ENCODE peak calls at places on chromosomes 13 and 19, in five cellular contexts. One of them, this sample, is unnamed.

GRCh38 chr13:66748712-66749111 is 481.4 kb downstream of the PCDH9 start:
- DNase-seq in H1: no peak
- DNase-seq in GM12878: no peak
- DNase-seq in HCT116: no peak
- DNase-seq in K562: no peak
- DNase-seq in this sample: no peak

GRCh38 chr13:33509642-33510229 is 224.2 kb upstream of the STARD13 start:
- DNase-seq in HCT116: no peak
- DNase-seq in K562: no peak
- DNase-seq in H1: no peak
- DNase-seq in GM12878: no peak
- DNase-seq in this sample: no peak

GRCh38 chr19:54203151-54203611 is 2.5 kb downstream of the RPS9 start:
- DNase-seq in GM12878: no peak
- DNase-seq in HCT116: no peak
- DNase-seq in K562: no peak
- DNase-seq in H1: no peak
- DNase-seq in this sample: no peak

GRCh38 chr19:27846944-27847343 is 1366.0 kb downstream of the UQCRFS1 start:
- DNase-seq in K562: no peak
- DNase-seq in H1: no peak
- DNase-seq in HCT116: no peak
- DNase-seq in GM12878: no peak
- DNase-seq in this sample: no peak

GRCh38 chr19:39154626-39155100 is 29.1 kb downstream of the PAK4 start:
- DNase-seq in HCT116: peak; percentile 38
- DNase-seq in K562: peak; percentile 76
- DNase-seq in H1: no peak
- DNase-seq in GM12878: no peak
- DNase-seq in this sample: no peak

GRCh38 chr19:12733369-12733896 is 1.1 kb downstream of the TRIR start:
- DNase-seq in GM12878: no peak
- DNase-seq in H1: no peak
- DNase-seq in HCT116: no peak
- DNase-seq in K562: no peak
- DNase-seq in this sample: no peak

GRCh38 chr19:30630289-30631034 is 258.3 kb downstream of the ZNF536 start:
- DNase-seq in HCT116: no peak
- DNase-seq in H1: no peak
- DNase-seq in GM12878: no peak
- DNase-seq in K562: no peak
- DNase-seq in this sample: no peak

GRCh38 chr13:108220042-108220441 is 1.9 kb downstream of the ABHD13 start:
- DNase-seq in HCT116: peak; percentile 57
- DNase-seq in K562: no peak
- DNase-seq in GM12878: no peak
- DNase-seq in H1: no peak
- DNase-seq in this sample: no peak

GRCh38 chr13:50575138-50575537 is 268.4 kb downstream of the DLEU7 start:
- DNase-seq in GM12878: no peak
- DNase-seq in HCT116: no peak
- DNase-seq in H1: no peak
- DNase-seq in K562: no peak
- DNase-seq in this sample: no peak

GRCh38 chr13:45003417-45003816 is 14.1 kb downstream of the GPALPP1 start:
- DNase-seq in K562: no peak
- DNase-seq in HCT116: no peak
- DNase-seq in H1: no peak
- DNase-seq in GM12878: no peak
- DNase-seq in this sample: no peak

GRCh38 chr19:8357007-8357521 is 6.9 kb upstream of the ANGPTL4 start:
- DNase-seq in HCT116: no peak
- DNase-seq in GM12878: no peak
- DNase-seq in K562: no peak
- DNase-seq in H1: no peak
- DNase-seq in this sample: no peak

GRCh38 chr13:97125810-97126738 is 96.1 kb upstream of the MBNL2 start:
- DNase-seq in K562: no peak
- DNase-seq in HCT116: no peak
- DNase-seq in H1: no peak
- DNase-seq in GM12878: peak; percentile 57
- DNase-seq in this sample: no peak

GRCh38 chr13:63901630-63902029 is 2486.0 kb upstream of the PCDH20 start:
- DNase-seq in HCT116: no peak
- DNase-seq in H1: no peak
- DNase-seq in K562: no peak
- DNase-seq in GM12878: no peak
- DNase-seq in this sample: no peak

DNA sequence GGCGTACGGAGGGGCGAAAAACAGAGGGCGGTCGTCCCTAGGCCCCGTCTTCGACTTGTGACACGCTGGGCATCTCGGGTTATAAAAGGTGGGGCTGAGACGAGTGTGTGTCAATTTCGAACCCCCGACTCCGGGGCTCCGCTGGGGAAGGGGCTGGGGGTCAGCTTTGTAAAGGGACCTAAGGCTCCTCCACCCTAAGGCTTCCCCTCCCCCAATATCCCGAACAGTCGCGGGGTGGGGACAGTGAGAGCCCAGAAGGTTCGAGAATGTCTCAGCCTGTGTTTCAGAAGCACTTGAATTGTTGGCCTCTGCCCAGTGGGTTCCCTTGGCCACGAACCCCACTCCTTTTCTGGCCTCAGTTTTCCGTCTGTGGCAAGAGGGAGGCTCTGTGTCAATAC is 450 bp downstream of the SELENOW start:
- DNase-seq in H1: no peak
- DNase-seq in GM12878: no peak
- DNase-seq in HCT116: no peak
- DNase-seq in K562: no peak
- DNase-seq in this sample: no peak
- TF ChIP-seq ZNF274 in H1: no peak
- TF ChIP-seq ZNF274 in GM12878: no peak
- TF ChIP-seq ZNF274 in HCT116: no peak
- TF ChIP-seq ZNF274 in K562: no peak
- TF ChIP-seq ZNF274 in this sample: no peak

GRCh38 chr13:23348270-23349126 is 85.0 kb downstream of the SACS start:
- DNase-seq in K562: no peak
- DNase-seq in H1: no peak
- DNase-seq in GM12878: no peak
- DNase-seq in HCT116: no peak
- DNase-seq in this sample: no peak
- TF ChIP-seq ZNF274 in K562: no peak
- TF ChIP-seq ZNF274 in H1: no peak
- TF ChIP-seq ZNF274 in GM12878: no peak
- TF ChIP-seq ZNF274 in HCT116: no peak
- TF ChIP-seq ZNF274 in this sample: no peak

DNA sequence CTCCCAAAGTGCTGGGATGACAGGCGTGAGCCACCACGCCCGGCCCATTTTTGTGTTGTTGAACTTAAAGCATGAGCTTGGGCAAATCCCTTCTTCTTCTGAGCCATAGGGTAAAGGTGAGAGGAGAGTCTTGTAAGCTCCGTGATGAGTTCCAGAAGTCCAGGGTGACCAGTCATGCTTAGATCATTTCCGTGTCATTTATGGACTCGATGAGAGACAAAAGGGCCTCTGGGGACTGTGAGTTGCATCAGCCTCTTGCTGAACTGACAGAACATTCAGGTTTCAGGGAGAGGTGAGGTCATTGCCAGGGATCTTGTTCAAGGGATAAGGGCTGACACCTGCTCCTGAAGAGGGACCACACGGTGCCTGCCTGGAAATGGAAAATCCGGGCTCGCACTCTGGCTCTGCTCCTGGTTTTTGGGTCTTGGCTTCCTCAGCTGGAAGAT is 53.6 kb downstream of the GADD45B start:
- DNase-seq in GM12878: no peak
- DNase-seq in HCT116: peak; percentile 97
- DNase-seq in K562: no peak
- DNase-seq in H1: no peak
- DNase-seq in this sample: no peak
- TF ChIP-seq ZNF274 in GM12878: no peak
- TF ChIP-seq ZNF274 in HCT116: no peak
- TF ChIP-seq ZNF274 in K562: no peak
- TF ChIP-seq ZNF274 in H1: no peak
- TF ChIP-seq ZNF274 in this sample: no peak

GRCh38 chr13:80726895-80727294 is 386.0 kb upstream of the SPRY2 start:
- DNase-seq in H1: no peak
- DNase-seq in HCT116: no peak
- DNase-seq in GM12878: no peak
- DNase-seq in K562: no peak
- DNase-seq in this sample: no peak

GRCh38 chr13:80721689-80722088 is 380.8 kb upstream of the SPRY2 start:
- DNase-seq in K562: no peak
- DNase-seq in H1: no peak
- DNase-seq in HCT116: no peak
- DNase-seq in GM12878: no peak
- DNase-seq in this sample: no peak

DNA sequence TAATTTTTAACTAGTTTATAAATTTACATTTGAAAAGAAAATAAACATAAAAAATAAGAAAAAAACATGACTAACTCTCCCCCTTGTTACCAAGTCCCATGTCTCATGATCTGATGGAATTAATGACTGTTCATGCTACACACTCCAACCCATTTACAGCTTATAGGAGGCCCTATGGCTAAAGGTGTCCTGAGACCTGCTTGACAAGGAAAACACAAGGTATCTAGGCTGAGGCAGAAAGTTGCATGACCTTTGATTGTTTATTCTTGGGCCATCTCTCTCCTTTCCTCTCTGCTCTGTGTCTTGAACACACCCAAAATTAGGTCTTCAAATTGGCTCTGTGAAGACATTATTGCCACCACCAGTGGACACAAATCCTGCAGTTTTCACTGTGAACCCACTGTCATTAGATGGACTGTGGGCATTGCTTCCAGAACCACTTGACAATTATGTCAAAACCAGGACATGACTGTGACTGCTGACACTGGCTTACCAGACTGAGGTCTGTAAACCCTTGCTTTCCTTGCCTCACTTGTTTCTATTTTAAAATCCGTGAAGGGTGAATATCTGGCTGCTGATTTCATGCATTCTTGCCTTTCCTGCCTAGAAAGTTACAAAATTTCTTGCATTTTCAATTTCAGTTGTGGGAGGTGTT is 386.5 kb upstream of the SPRY2 start:
- DNase-seq in K562: no peak
- DNase-seq in HCT116: no peak
- DNase-seq in H1: no peak
- DNase-seq in GM12878: no peak
- DNase-seq in this sample: no peak
- TF ChIP-seq ZNF274 in K562: no peak
- TF ChIP-seq ZNF274 in HCT116: no peak
- TF ChIP-seq ZNF274 in H1: no peak
- TF ChIP-seq ZNF274 in GM12878: no peak
- TF ChIP-seq ZNF274 in this sample: no peak

GRCh38 chr13:111004444-111004843 is 89.6 kb upstream of the ANKRD10 start:
- DNase-seq in H1: no peak
- DNase-seq in GM12878: no peak
- DNase-seq in K562: no peak
- DNase-seq in HCT116: no peak
- DNase-seq in this sample: no peak

GRCh38 chr13:111006508-111007031 is 91.7 kb upstream of the ANKRD10 start:
- DNase-seq in GM12878: no peak
- DNase-seq in HCT116: no peak
- DNase-seq in K562: peak; percentile 15
- DNase-seq in H1: no peak
- DNase-seq in this sample: peak; percentile 8

GRCh38 chr13:111007209-111007608 is 92.3 kb upstream of the ANKRD10 start:
- DNase-seq in H1: no peak
- DNase-seq in K562: no peak
- DNase-seq in GM12878: no peak
- DNase-seq in HCT116: no peak
- DNase-seq in this sample: no peak

GRCh38 chr13:111005808-111006494 is 91.1 kb upstream of the ANKRD10 start:
- DNase-seq in GM12878: no peak
- DNase-seq in HCT116: no peak
- DNase-seq in H1: no peak
- DNase-seq in K562: no peak
- DNase-seq in this sample: no peak

GRCh38 chr13:111005364-111005763 is 90.5 kb upstream of the ANKRD10 start:
- DNase-seq in HCT116: peak; percentile 59
- DNase-seq in GM12878: no peak
- DNase-seq in K562: no peak
- DNase-seq in H1: no peak
- DNase-seq in this sample: no peak
- TF ChIP-seq ZNF274 in HCT116: no peak
- TF ChIP-seq ZNF274 in GM12878: no peak
- TF ChIP-seq ZNF274 in K562: no peak
- TF ChIP-seq ZNF274 in H1: no peak
- TF ChIP-seq ZNF274 in this sample: no peak

DNA sequence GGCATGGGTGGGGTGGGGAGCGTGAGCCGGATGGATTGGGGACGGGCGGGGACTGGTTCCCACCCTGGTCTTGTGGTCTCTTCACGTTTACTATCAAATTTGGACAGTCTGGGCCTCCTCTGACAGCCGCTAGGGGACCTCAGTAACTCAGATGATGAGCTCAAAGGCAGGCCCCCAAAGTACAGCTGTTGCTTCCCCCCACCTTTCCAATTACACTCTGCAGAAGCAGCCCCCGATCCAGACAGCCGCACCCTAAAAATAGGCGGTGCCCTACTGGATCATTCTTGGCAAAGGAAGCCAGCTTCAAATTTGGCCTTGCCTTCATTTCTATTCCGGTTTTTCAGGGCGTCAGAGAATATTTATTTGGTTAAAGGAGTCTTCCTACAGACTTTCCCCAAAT is 1.9 kb upstream of the FOXO1 start:
- DNase-seq in K562: peak; percentile 50
- DNase-seq in H1: no peak
- DNase-seq in GM12878: no peak
- DNase-seq in HCT116: no peak
- DNase-seq in this sample: no peak
- TF ChIP-seq ZNF274 in K562: no peak
- TF ChIP-seq ZNF274 in H1: no peak
- TF ChIP-seq ZNF274 in GM12878: no peak
- TF ChIP-seq ZNF274 in HCT116: no peak
- TF ChIP-seq ZNF274 in this sample: no peak

DNA sequence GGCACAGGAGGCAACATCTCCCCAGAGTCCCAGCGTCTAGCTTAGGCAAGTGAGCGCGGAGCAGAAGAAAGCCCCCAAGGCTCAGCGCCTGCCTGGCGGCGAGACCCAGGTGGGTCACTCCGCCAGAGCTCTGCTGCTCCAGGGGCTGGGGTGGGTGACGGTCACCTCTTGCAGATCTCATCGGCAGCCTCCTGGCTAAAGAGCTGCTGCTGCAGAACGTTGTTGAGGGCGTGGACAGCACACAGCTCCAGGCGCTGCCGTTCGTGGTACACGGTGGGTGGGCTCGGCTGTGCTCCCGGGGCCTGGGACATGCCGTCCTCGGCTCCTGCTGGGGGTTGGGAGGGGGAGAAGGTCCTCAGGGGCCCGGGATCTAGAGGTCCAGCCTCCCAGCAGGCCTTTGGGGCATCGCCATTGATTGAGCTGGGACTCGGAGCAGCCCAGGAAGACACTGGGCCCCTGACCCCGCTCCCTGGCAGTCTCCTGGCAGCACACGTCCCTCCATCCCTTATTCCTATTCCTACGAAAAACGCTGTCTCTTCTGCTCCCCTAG is 795 bp downstream of the JOSD2 start:
- DNase-seq in K562: no peak
- DNase-seq in GM12878: no peak
- DNase-seq in HCT116: no peak
- DNase-seq in H1: no peak
- DNase-seq in this sample: no peak
- TF ChIP-seq ZNF274 in K562: no peak
- TF ChIP-seq ZNF274 in GM12878: no peak
- TF ChIP-seq ZNF274 in HCT116: no peak
- TF ChIP-seq ZNF274 in H1: no peak
- TF ChIP-seq ZNF274 in this sample: no peak

GRCh38 chr13:29520671-29521070 is 74.8 kb downstream of the SLC7A1 start:
- DNase-seq in H1: no peak
- DNase-seq in HCT116: no peak
- DNase-seq in K562: no peak
- DNase-seq in GM12878: no peak
- DNase-seq in this sample: no peak
- TF ChIP-seq ZNF274 in H1: no peak
- TF ChIP-seq ZNF274 in HCT116: no peak
- TF ChIP-seq ZNF274 in K562: no peak
- TF ChIP-seq ZNF274 in GM12878: no peak
- TF ChIP-seq ZNF274 in this sample: no peak

This sample was measured in NT2/D1.